ENCODE peak calls at places on chromosomes 12 and 14, in five cellular contexts. One of them, this sample, is unnamed.

GRCh38 chr12:82651489-82651888 is 35.2 kb upstream of the TMTC2 start:
- DNase-seq in T-helper 9 cell: no peak
- DNase-seq in stimulated activated CD4-positive, alpha-beta T cell treated with anti-CD3 and anti-CD28 coated beads, Interleukin-12 subunit alpha, Interleukin-12 subunit beta, amount 100 ng/mL, for 4 hours: no peak
- DNase-seq in GM04504: no peak
- DNase-seq in activated T-helper 9 cell treated with anti-CD3 and anti-CD28 coated beads, Interleukin-2, amount 50 U/mL, for 16 hours: no peak
- DNase-seq in this sample: no peak

GRCh38 chr12:66035289-66035961 is 95.1 kb downstream of the LLPH start:
- DNase-seq in T-helper 9 cell: no peak
- DNase-seq in activated T-helper 9 cell treated with anti-CD3 and anti-CD28 coated beads, Interleukin-2, amount 50 U/mL, for 16 hours: no peak
- DNase-seq in GM04504: no peak
- DNase-seq in stimulated activated CD4-positive, alpha-beta T cell treated with anti-CD3 and anti-CD28 coated beads, Interleukin-12 subunit alpha, Interleukin-12 subunit beta, amount 100 ng/mL, for 4 hours: no peak
- DNase-seq in this sample: peak

GRCh38 chr14:86115972-86116371 is 586.0 kb downstream of the FLRT2 start:
- DNase-seq in GM04504: no peak
- DNase-seq in activated T-helper 9 cell treated with anti-CD3 and anti-CD28 coated beads, Interleukin-2, amount 50 U/mL, for 16 hours: no peak
- DNase-seq in T-helper 9 cell: no peak
- DNase-seq in stimulated activated CD4-positive, alpha-beta T cell treated with anti-CD3 and anti-CD28 coated beads, Interleukin-12 subunit alpha, Interleukin-12 subunit beta, amount 100 ng/mL, for 4 hours: no peak
- DNase-seq in this sample: no peak

GRCh38 chr12:86526060-86526595 is 269.9 kb upstream of the MGAT4C start:
- DNase-seq in activated T-helper 9 cell treated with anti-CD3 and anti-CD28 coated beads, Interleukin-2, amount 50 U/mL, for 16 hours: no peak
- DNase-seq in GM04504: no peak
- DNase-seq in stimulated activated CD4-positive, alpha-beta T cell treated with anti-CD3 and anti-CD28 coated beads, Interleukin-12 subunit alpha, Interleukin-12 subunit beta, amount 100 ng/mL, for 4 hours: no peak
- DNase-seq in T-helper 9 cell: no peak
- DNase-seq in this sample: no peak

GRCh38 chr12:52007982-52008510 is 1.3 kb downstream of the TAMALIN start:
- DNase-seq in GM04504: no peak
- DNase-seq in T-helper 9 cell: no peak
- DNase-seq in activated T-helper 9 cell treated with anti-CD3 and anti-CD28 coated beads, Interleukin-2, amount 50 U/mL, for 16 hours: no peak
- DNase-seq in stimulated activated CD4-positive, alpha-beta T cell treated with anti-CD3 and anti-CD28 coated beads, Interleukin-12 subunit alpha, Interleukin-12 subunit beta, amount 100 ng/mL, for 4 hours: no peak
- DNase-seq in this sample: peak

GRCh38 chr12:63066782-63067181 is 84.2 kb downstream of the AVPR1A start:
- DNase-seq in stimulated activated CD4-positive, alpha-beta T cell treated with anti-CD3 and anti-CD28 coated beads, Interleukin-12 subunit alpha, Interleukin-12 subunit beta, amount 100 ng/mL, for 4 hours: no peak
- DNase-seq in activated T-helper 9 cell treated with anti-CD3 and anti-CD28 coated beads, Interleukin-2, amount 50 U/mL, for 16 hours: no peak
- DNase-seq in T-helper 9 cell: no peak
- DNase-seq in GM04504: no peak
- DNase-seq in this sample: no peak

GRCh38 chr14:68975667-68976066 is 3.4 kb downstream of the ACTN1 start:
- DNase-seq in GM04504: peak
- DNase-seq in stimulated activated CD4-positive, alpha-beta T cell treated with anti-CD3 and anti-CD28 coated beads, Interleukin-12 subunit alpha, Interleukin-12 subunit beta, amount 100 ng/mL, for 4 hours: no peak
- DNase-seq in T-helper 9 cell: no peak
- DNase-seq in activated T-helper 9 cell treated with anti-CD3 and anti-CD28 coated beads, Interleukin-2, amount 50 U/mL, for 16 hours: no peak
- DNase-seq in this sample: peak

GRCh38 chr12:44428825-44429224 is 447.3 kb downstream of the NELL2 start:
- DNase-seq in stimulated activated CD4-positive, alpha-beta T cell treated with anti-CD3 and anti-CD28 coated beads, Interleukin-12 subunit alpha, Interleukin-12 subunit beta, amount 100 ng/mL, for 4 hours: no peak
- DNase-seq in activated T-helper 9 cell treated with anti-CD3 and anti-CD28 coated beads, Interleukin-2, amount 50 U/mL, for 16 hours: no peak
- DNase-seq in T-helper 9 cell: no peak
- DNase-seq in GM04504: no peak
- DNase-seq in this sample: no peak

GRCh38 chr14:75643985-75644384 is 16.7 kb downstream of the ERG28 start:
- DNase-seq in T-helper 9 cell: no peak
- DNase-seq in activated T-helper 9 cell treated with anti-CD3 and anti-CD28 coated beads, Interleukin-2, amount 50 U/mL, for 16 hours: no peak
- DNase-seq in stimulated activated CD4-positive, alpha-beta T cell treated with anti-CD3 and anti-CD28 coated beads, Interleukin-12 subunit alpha, Interleukin-12 subunit beta, amount 100 ng/mL, for 4 hours: no peak
- DNase-seq in GM04504: no peak
- DNase-seq in this sample: no peak

This sample was measured in dermis blood vessel endothelial cell.